ENCODE peak calls at places on chromosomes 3 and 15, in eight cellular contexts. J is endothelial cell of umbilical vein; W is cardiac fibroblast; O is neural crest cell; G is foreskin fibroblast; H is body of pancreas; F is CD4-positive, alpha-beta T cell; A is lower leg skin. Q is an unnamed sample.

GRCh38 chr3:76047368-76047767 is 262.0 kb upstream of the ZNF717 start:
- DNase-seq in J (no peak), W (no peak), O (no peak), G (no peak), H (no peak), F (no peak), A (no peak), Q (no peak)

GRCh38 chr15:57747206-57747605 is 40.7 kb downstream of the POLR2M start:
- DNase-seq in J (no peak), W (no peak), O (no peak), G (no peak), H (peak), F (peak), A (no peak), Q (no peak)

GRCh38 chr15:80160570-80161156 is 7.9 kb downstream of the FAH start:
- DNase-seq in J (peak), W (peak), O (no peak), G (peak), H (peak), F (no peak), A (no peak), Q (no peak)

GRCh38 chr3:72960812-72961518 is 35.6 kb upstream of the PPP4R2 start:
- DNase-seq in J (no peak), W (peak), O (no peak), G (peak), H (peak), F (no peak), A (peak), Q (no peak)

GRCh38 chr15:101503296-101503599 is 13.7 kb upstream of the PCSK6 start:
- DNase-seq in J (no peak), W (no peak), O (no peak), G (no peak), H (no peak), F (no peak), A (no peak), Q (no peak)

GRCh38 chr3:129567176-129567705 is 24.3 kb downstream of the H1-8 start:
- DNase-seq in J (no peak), W (no peak), O (no peak), G (no peak), H (no peak), F (no peak), A (no peak), Q (no peak)

GRCh38 chr3:106337116-106337515 is 468.3 kb upstream of the CBLB start:
- DNase-seq in J (no peak), W (no peak), O (no peak), G (peak), H (no peak), F (no peak), A (no peak), Q (no peak)

GRCh38 chr3:126446791-126447190 is 28.9 kb downstream of the ZXDC start:
- DNase-seq in J (no peak), W (no peak), O (no peak), G (peak), H (no peak), F (no peak), A (peak), Q (no peak)

GRCh38 chr3:58175098-58175428 is 35.7 kb downstream of the DNASE1L3 start:
- DNase-seq in J (no peak), W (no peak), O (no peak), G (no peak), H (no peak), F (no peak), A (no peak), Q (no peak)

GRCh38 chr3:9111349-9112265 is 137.8 kb downstream of the SRGAP3 start:
- DNase-seq in J (no peak), W (peak), O (no peak), G (peak), H (peak), F (no peak), A (peak), Q (no peak)

GRCh38 chr3:72338082-72338941 is 509.9 kb downstream of the SHQ1 start:
- DNase-seq in J (peak), W (no peak), O (no peak), G (peak), H (no peak), F (no peak), A (peak), Q (no peak)

DNA sequence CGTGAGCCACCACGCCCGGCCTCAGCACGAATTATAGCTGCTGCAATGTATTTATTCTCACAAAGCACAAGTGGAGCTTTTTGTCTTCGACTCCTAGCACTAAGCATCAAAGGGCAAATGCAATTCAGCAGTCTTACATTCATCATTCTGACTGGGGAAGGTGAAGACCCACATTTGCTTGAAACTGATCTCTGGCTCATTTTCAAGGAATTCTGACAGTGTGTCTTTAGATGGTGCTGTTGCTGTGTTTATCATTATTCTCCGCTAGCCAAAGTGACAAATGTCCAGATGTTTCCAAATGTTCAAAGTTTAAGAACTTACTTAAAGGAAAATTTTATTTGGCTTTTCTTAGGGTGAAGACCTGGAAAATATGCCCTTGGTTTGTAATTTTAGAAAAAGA is 55.9 kb downstream of the SGO1 start:
- DNase-seq in J (no peak), W (no peak), O (no peak), G (no peak), H (no peak), F (no peak), A (no peak), Q (no peak)
- TF ChIP-seq CTCF in J (no peak), W (no peak), O (no peak), G (no peak), H (no peak), F (no peak), A (no peak), Q (no peak)

GRCh38 chr15:75842722-75843617 is at the start of gene UBE2Q2:
- DNase-seq in J (peak), W (peak), O (peak), G (peak), H (peak), F (peak), A (peak), Q (peak)
- TF ChIP-seq CTCF in J (no peak), W (no peak), O (peak), G (no peak), H (no peak), F (no peak), A (no peak), Q (no peak)

DNA sequence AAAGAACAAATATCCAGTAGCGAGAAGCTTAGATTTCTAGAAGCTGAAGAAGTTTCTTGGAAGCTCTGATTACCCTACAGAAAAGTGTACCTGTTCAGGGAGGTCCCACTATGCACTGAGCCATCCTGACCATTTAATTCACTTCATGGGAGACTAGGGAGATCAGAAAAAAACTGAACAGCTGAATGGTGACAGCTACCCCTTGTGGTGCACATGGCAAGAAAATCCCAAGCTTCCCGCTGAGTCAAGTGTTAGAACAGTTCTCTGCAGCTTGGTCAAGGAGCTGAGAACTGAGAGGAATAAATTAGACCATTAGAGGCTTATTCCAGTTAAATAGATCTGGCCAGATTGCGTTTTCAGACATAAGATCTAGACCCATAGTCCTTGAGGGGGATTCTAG is 197.2 kb upstream of the VEPH1 start:
- DNase-seq in J (no peak), W (peak), O (no peak), G (no peak), H (no peak), F (no peak), A (no peak), Q (no peak)
- TF ChIP-seq CTCF in J (no peak), W (peak), O (no peak), G (no peak), H (no peak), F (no peak), A (no peak), Q (no peak)

DNA sequence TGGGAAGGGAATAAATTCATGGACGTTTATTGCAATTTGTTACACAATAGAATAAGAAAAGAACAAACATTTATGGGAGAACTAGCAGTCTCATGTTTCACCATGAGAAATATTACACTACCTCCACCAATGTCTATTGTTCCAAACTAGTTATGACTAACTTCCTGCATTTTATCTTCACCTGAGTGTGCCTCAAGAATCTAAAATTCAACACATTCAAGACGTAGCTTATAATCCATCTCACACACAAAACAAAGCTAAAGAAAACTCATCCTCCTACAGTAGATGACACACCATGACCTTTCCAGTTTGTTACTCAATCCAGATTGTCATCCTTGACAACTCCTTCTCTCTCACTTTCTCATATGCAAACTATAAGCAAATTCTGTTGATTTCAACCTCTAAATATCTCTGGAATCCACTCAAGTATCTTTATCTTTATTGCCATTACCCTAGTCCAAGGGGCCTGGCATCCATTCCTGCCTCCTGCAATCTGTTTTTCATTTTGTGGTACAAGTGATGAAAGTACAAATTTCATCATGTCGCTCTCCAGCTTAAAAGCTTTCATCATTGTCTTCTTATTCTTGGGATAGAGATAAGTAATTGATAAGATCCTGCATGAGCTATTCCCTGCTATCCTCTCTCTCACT is 229.9 kb downstream of the NR2F2 start:
- DNase-seq in J (no peak), W (peak), O (no peak), G (no peak), H (no peak), F (no peak), A (no peak), Q (no peak)
- TF ChIP-seq CTCF in J (no peak), W (no peak), O (no peak), G (no peak), H (no peak), F (no peak), A (no peak), Q (no peak)

GRCh38 chr15:47983533-47983932 is 137.3 kb upstream of the SLC24A5 start:
- DNase-seq in J (no peak), W (no peak), O (no peak), G (no peak), H (no peak), F (no peak), A (no peak), Q (no peak)
- TF ChIP-seq CTCF in J (no peak), W (no peak), O (no peak), G (no peak), H (no peak), F (no peak), A (no peak), Q (no peak)

GRCh38 chr3:24005669-24006068 is 60.6 kb downstream of the NR1D2 start:
- DNase-seq in J (no peak), W (no peak), O (no peak), G (no peak), H (no peak), F (no peak), A (no peak), Q (no peak)
- TF ChIP-seq CTCF in J (no peak), W (no peak), O (no peak), G (no peak), H (no peak), F (no peak), A (no peak), Q (no peak)

DNA sequence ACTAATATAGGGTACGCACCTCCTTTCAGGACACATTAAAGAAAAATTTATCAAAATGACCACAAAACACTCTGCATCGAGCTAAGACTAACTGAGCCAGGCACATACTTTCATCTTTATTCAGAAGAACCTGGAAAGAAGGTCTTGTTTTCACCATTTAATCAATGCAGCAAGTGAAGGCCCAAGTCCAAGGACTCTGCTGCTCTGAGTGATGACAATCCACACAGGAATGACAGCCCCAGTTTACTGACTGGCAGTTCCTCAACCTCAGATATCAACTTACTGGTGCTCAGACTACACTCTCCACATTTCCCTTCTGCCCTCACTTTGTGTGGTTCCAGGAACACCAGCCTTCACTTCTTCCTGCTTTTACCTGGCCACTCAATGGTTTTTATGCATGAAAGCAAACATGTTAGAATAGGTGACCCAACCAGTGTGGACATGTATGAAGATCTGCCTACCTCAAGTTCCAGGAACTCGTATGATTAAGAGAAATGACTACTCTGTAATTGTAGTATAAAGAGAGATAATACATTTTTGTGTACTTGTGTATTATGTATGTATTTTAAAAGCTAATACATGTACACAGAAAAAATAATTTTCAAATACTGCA is 29.1 kb upstream of the RASA2 start:
- DNase-seq in J (no peak), W (no peak), O (no peak), G (peak), H (no peak), F (no peak), A (no peak), Q (no peak)
- TF ChIP-seq CTCF in J (no peak), W (no peak), O (no peak), G (no peak), H (no peak), F (no peak), A (no peak), Q (no peak)

GRCh38 chr3:139572847-139573672 is 33.5 kb upstream of the RBP1 start:
- DNase-seq in J (peak), W (peak), O (no peak), G (no peak), H (no peak), F (no peak), A (no peak), Q (no peak)

GRCh38 chr3:139571744-139572143 is 32.2 kb upstream of the RBP1 start:
- DNase-seq in J (no peak), W (no peak), O (no peak), G (no peak), H (no peak), F (no peak), A (no peak), Q (no peak)

GRCh38 chr3:139578783-139579182 is 39.2 kb upstream of the RBP1 start:
- DNase-seq in J (no peak), W (no peak), O (no peak), G (no peak), H (no peak), F (no peak), A (no peak), Q (no peak)

GRCh38 chr3:139577899-139578298 is 38.4 kb upstream of the RBP1 start:
- DNase-seq in J (no peak), W (no peak), O (no peak), G (no peak), H (no peak), F (no peak), A (no peak), Q (no peak)

DNA sequence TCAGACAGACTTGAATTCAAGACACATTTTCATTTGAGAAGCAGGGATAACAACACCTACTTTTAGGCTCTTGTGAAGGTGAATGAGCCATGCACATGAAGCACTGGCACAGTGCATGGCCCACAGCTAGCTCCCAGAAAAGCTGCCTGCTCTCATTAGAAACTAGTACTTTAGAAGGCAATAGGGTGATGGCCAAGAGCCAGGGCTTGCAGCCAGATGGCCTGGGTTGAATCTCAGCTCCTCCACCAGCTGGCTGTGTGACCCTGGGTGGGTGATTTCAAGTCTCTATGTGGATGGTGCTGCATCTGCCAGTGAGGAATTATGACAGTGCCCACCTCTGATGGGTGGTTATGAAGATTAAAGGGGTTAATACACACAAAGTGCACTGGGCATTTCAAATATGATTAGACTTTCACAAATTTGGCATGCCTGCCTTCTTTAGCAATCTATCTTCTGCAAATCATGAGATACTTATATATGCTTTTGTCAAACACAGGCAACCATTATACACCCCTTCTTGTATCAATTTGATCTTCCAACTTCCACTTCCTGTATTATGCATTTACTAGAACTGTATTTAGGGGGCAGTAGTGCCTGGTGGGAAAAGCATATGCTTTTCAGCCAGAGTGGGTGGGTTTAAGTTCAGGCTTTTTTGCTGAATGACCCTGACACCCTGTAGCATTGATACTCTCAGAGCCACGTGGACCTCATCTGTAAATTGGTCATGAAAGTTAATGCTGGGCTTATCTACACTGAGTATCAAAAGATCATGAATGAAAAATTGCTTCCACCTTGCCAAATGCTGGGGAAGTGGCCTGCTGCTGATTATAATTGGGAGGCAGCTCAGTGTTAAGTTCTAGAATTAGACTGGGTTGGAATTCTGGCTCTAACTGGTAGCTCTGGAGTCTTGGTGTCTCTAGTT is 34.7 kb upstream of the RBP1 start:
- DNase-seq in J (no peak), W (peak), O (no peak), G (no peak), H (peak), F (no peak), A (peak), Q (no peak)
- TF ChIP-seq CTCF in J (no peak), W (no peak), O (no peak), G (no peak), H (no peak), F (no peak), A (no peak), Q (no peak)